ENCODE peak calls at places on chromosome 16, in ten cellular contexts. X is astrocyte of the spinal cord, B is dermis microvascular lymphatic vessel endothelial cell, W is hypothalamus, N is AG09309, S is NCI-H1436 treated with DMSO at 0.1 percent for 48 hours, F is endothelial cell, H is HCEC 1CT, P is EH, J is caudate nucleus. G is an unnamed sample.

GRCh38 chr16:8962393-8963009 is 1.2 kb downstream of the USP7 start:
- DNase-seq in X (no peak), B (peak), W (no peak), N (no peak), S (no peak), F (no peak), H (peak), P (no peak), J (no peak), G (no peak)

GRCh38 chr16:89323120-89323960 is 105.8 kb downstream of the ZNF778 start:
- DNase-seq in X (no peak), B (no peak), W (no peak), N (no peak), S (no peak), F (no peak), H (no peak), P (no peak), J (no peak), G (no peak)

GRCh38 chr16:495127-495748 is 32.3 kb upstream of the CAPN15 start:
- DNase-seq in X (no peak), B (peak), W (no peak), N (no peak), S (no peak), F (peak), H (peak), P (peak), J (no peak), G (peak)

GRCh38 chr16:69469807-69470561 is 45.6 kb downstream of the CYB5B start:
- DNase-seq in X (no peak), B (peak), W (no peak), N (no peak), S (no peak), F (no peak), H (no peak), P (peak), J (no peak), G (no peak)

GRCh38 chr16:56883586-56883985 is 18.6 kb downstream of the SLC12A3 start:
- DNase-seq in X (no peak), B (no peak), W (no peak), N (no peak), S (no peak), F (no peak), H (no peak), P (no peak), J (no peak), G (no peak)

GRCh38 chr16:67411339-67411738 is 4.9 kb downstream of the ZDHHC1 start:
- DNase-seq in X (no peak), B (no peak), W (no peak), N (no peak), S (no peak), F (no peak), H (no peak), P (no peak), J (no peak), G (no peak)

GRCh38 chr16:79658301-79659001 is 57.9 kb upstream of the MAF start:
- DNase-seq in X (peak), B (no peak), W (no peak), N (peak), S (peak), F (no peak), H (no peak), P (peak), J (no peak), G (no peak)

GRCh38 chr16:85173981-85174751 is 61.9 kb upstream of the CIBAR2 start:
- DNase-seq in X (peak), B (peak), W (no peak), N (no peak), S (no peak), F (no peak), H (peak), P (peak), J (no peak), G (peak)

GRCh38 chr16:4365014-4365406 is 6.6 kb upstream of the VASN start:
- DNase-seq in X (no peak), B (no peak), W (no peak), N (no peak), S (no peak), F (no peak), H (no peak), P (no peak), J (no peak), G (no peak)

GRCh38 chr16:15572329-15573001 is 70.5 kb downstream of the MARF1 start:
- DNase-seq in X (peak), B (no peak), W (no peak), N (peak), S (no peak), F (no peak), H (peak), P (peak), J (no peak), G (no peak)

GRCh38 chr16:57480127-57480753 is 6.1 kb downstream of the DOK4 start:
- DNase-seq in X (no peak), B (no peak), W (no peak), N (no peak), S (no peak), F (no peak), H (peak), P (peak), J (no peak), G (peak)

GRCh38 chr16:66291833-66292232 is 74.7 kb upstream of the CDH5 start:
- DNase-seq in X (no peak), B (no peak), W (no peak), N (no peak), S (no peak), F (no peak), H (no peak), P (no peak), J (no peak), G (no peak)

GRCh38 chr16:81460075-81460474 is 15.5 kb downstream of the CMIP start:
- DNase-seq in X (no peak), B (no peak), W (no peak), N (no peak), S (no peak), F (no peak), H (no peak), P (no peak), J (no peak), G (no peak)

GRCh38 chr16:79217375-79218011 is 383.0 kb downstream of the MAF start:
- DNase-seq in X (no peak), B (no peak), W (no peak), N (no peak), S (no peak), F (no peak), H (no peak), P (no peak), J (no peak), G (no peak)

GRCh38 chr16:57513371-57514102 is 22.8 kb downstream of the CCDC102A start:
- DNase-seq in X (no peak), B (no peak), W (no peak), N (no peak), S (no peak), F (no peak), H (no peak), P (peak), J (no peak), G (no peak)

GRCh38 chr16:67537636-67538591 is 9.3 kb downstream of the RIPOR1 start:
- DNase-seq in X (no peak), B (peak), W (peak), N (no peak), S (no peak), F (peak), H (no peak), P (peak), J (no peak), G (no peak)

GRCh38 chr16:56910654-56911539 is 21.0 kb upstream of the HERPUD1 start:
- DNase-seq in X (peak), B (no peak), W (no peak), N (peak), S (no peak), F (no peak), H (peak), P (peak), J (peak), G (no peak)

GRCh38 chr16:15856901-15857778 is at the start of gene MYH11:
- DNase-seq in X (no peak), B (no peak), W (no peak), N (no peak), S (no peak), F (peak), H (no peak), P (no peak), J (no peak), G (no peak)

GRCh38 chr16:276360-277077 is 775 bp upstream of the RGS11 start:
- DNase-seq in X (no peak), B (no peak), W (no peak), N (no peak), S (no peak), F (no peak), H (no peak), P (no peak), J (no peak), G (no peak)

GRCh38 chr16:89315791-89316581 is 98.5 kb downstream of the ZNF778 start:
- DNase-seq in X (peak), B (peak), W (no peak), N (no peak), S (no peak), F (peak), H (peak), P (peak), J (no peak), G (peak)

GRCh38 chr16:1612320-1613111 is at the start of gene CRAMP1:
- DNase-seq in X (no peak), B (peak), W (no peak), N (no peak), S (no peak), F (peak), H (peak), P (peak), J (no peak), G (no peak)

GRCh38 chr16:79218358-79218757 is 382.2 kb downstream of the MAF start:
- DNase-seq in X (no peak), B (no peak), W (no peak), N (no peak), S (no peak), F (no peak), H (no peak), P (no peak), J (no peak), G (no peak)

GRCh38 chr16:2167081-2167638 is 11.6 kb downstream of the TRAF7 start:
- DNase-seq in X (no peak), B (no peak), W (no peak), N (no peak), S (no peak), F (no peak), H (no peak), P (no peak), J (no peak), G (no peak)

GRCh38 chr16:75262800-75263127 is 11.3 kb upstream of the BCAR1 start:
- DNase-seq in X (no peak), B (no peak), W (no peak), N (no peak), S (no peak), F (no peak), H (no peak), P (no peak), J (no peak), G (no peak)

GRCh38 chr16:31712064-31712540 is 161.5 kb upstream of the ZNF267 start:
- DNase-seq in X (no peak), B (no peak), W (no peak), N (no peak), S (no peak), F (no peak), H (no peak), P (no peak), J (no peak), G (no peak)

GRCh38 chr16:74201561-74201960 is 95.1 kb upstream of the PSMD7 start:
- DNase-seq in X (no peak), B (no peak), W (no peak), N (no peak), S (no peak), F (no peak), H (no peak), P (no peak), J (no peak), G (no peak)

GRCh38 chr16:17271687-17272086 is 199.1 kb downstream of the XYLT1 start:
- DNase-seq in X (peak), B (no peak), W (peak), N (no peak), S (no peak), F (no peak), H (no peak), P (peak), J (peak), G (no peak)

GRCh38 chr16:53098526-53099317 is 43.9 kb downstream of the CHD9 start:
- DNase-seq in X (peak), B (peak), W (peak), N (no peak), S (no peak), F (peak), H (peak), P (peak), J (peak), G (no peak)